ENCODE peak calls at places on chromosomes 16 and 17, in nine cellular contexts. I, E, Z, P, T, Y, D, S and U are unnamed samples.
A peak's percentile ranks its signal among the peaks of the same experiment; 100 is the strongest.

GRCh38 chr17:21285164-21286065 is 904 bp downstream of the MAP2K3 start:
- DNase-seq in Z (no peak), S (no peak), E (peak; percentile 48), P (no peak), T (no peak), Y (no peak), D (peak; percentile 42), I (peak; percentile 39), U (no peak)

GRCh38 chr17:73650147-73650546 is 5.9 kb upstream of the SDK2 start:
- DNase-seq in Y (no peak), T (peak; percentile 10), S (no peak), I (peak; percentile 42), E (no peak), Z (no peak), D (no peak), P (no peak), U (no peak)

GRCh38 chr17:42853597-42853967 is 2.6 kb downstream of the AOC3 start:
- DNase-seq in E (no peak), Z (no peak), P (no peak), I (no peak), Y (no peak), T (no peak), D (no peak), S (no peak), U (no peak)

GRCh38 chr17:3647769-3648540 is 11.4 kb downstream of the CTNS start:
- DNase-seq in T (no peak), S (peak; percentile 21), Z (no peak), D (peak; percentile 87), I (peak; percentile 81), Y (no peak), P (peak; percentile 7), E (peak; percentile 28), U (peak; percentile 77)

GRCh38 chr16:5041604-5042133 is 7.9 kb upstream of the NAGPA start:
- DNase-seq in E (peak; percentile 66), Y (no peak), T (no peak), I (peak; percentile 43), P (no peak), S (no peak), D (no peak), Z (no peak), U (no peak)

GRCh38 chr17:64658931-64659330 is 3.2 kb downstream of the SMURF2 start:
- DNase-seq in D (no peak), S (no peak), I (peak; percentile 77), E (peak; percentile 63), P (no peak), Y (no peak), T (no peak), Z (no peak), U (no peak)

GRCh38 chr17:1713878-1714487 is 3.8 kb upstream of the TLCD2 start:
- DNase-seq in Y (no peak), I (peak; percentile 56), P (no peak), Z (no peak), S (no peak), E (peak; percentile 25), T (no peak), D (no peak), U (no peak)

GRCh38 chr17:15920758-15921239 is 24.1 kb upstream of the ADORA2B start:
- DNase-seq in E (no peak), I (peak; percentile 97), D (no peak), S (no peak), Z (no peak), Y (no peak), P (no peak), T (no peak), U (no peak)

GRCh38 chr17:47427985-47428384 is 102.9 kb upstream of the NPEPPS start:
- DNase-seq in P (no peak), I (no peak), S (no peak), Z (no peak), E (no peak), T (no peak), Y (no peak), D (no peak), U (no peak)

GRCh38 chr16:15650698-15651161 is 685 bp downstream of the NDE1 start:
- DNase-seq in T (no peak), S (peak; percentile 33), D (peak; percentile 30), E (no peak), I (peak; percentile 29), P (peak; percentile 42), Z (no peak), Y (peak; percentile 40), U (peak; percentile 40)

GRCh38 chr17:37774508-37774907 is 29.6 kb upstream of the HNF1B start:
- DNase-seq in D (no peak), E (peak; percentile 61), Z (no peak), I (no peak), Y (peak; percentile 30), T (no peak), P (no peak), S (no peak), U (no peak)

GRCh38 chr16:15952265-15952711 is 2.9 kb downstream of the ABCC1 start:
- DNase-seq in Z (no peak), I (no peak), S (peak; percentile 39), D (no peak), E (no peak), Y (no peak), P (no peak), T (no peak), U (no peak)

GRCh38 chr17:16939606-16940115 is 32.3 kb downstream of the TNFRSF13B start:
- DNase-seq in I (no peak), E (no peak), P (no peak), D (no peak), Y (no peak), S (no peak), T (no peak), Z (no peak), U (no peak)